ENCODE peak calls at places on chromosomes 11 and 22, in nine cellular contexts. L, M, B, W, I, C, O, F and D are unnamed samples.

GRCh38 chr11:127789887-127790286 is 789.3 kb upstream of the KIRREL3 start:
- DNase-seq in C (no peak), L (peak), F (no peak), O (no peak), W (no peak), I (no peak), B (peak), M (no peak), D (peak)

GRCh38 chr22:21650823-21651520 is 8.9 kb downstream of the SDF2L1 start:
- DNase-seq in M (no peak), O (no peak), L (no peak), I (no peak), B (no peak), F (no peak), C (no peak), W (peak), D (peak)

GRCh38 chr22:33049125-33049729 is 9.0 kb downstream of the SYN3 start:
- DNase-seq in M (peak), I (no peak), O (peak), W (peak), F (peak), C (peak), L (peak), B (peak), D (peak)

GRCh38 chr22:38142606-38143005 is 32.1 kb upstream of the BAIAP2L2 start:
- DNase-seq in I (no peak), C (no peak), F (no peak), B (no peak), L (no peak), M (no peak), W (no peak), O (no peak), D (no peak)

GRCh38 chr11:44629732-44630345 is 64.4 kb downstream of the CD82 start:
- DNase-seq in M (no peak), B (no peak), W (no peak), F (no peak), L (no peak), I (no peak), C (no peak), O (no peak), D (no peak)

GRCh38 chr11:68127791-68128681 is 6.8 kb upstream of the CHKA start:
- DNase-seq in O (no peak), L (no peak), M (peak), B (no peak), I (no peak), F (no peak), W (peak), C (no peak), D (no peak)

GRCh38 chr11:10042699-10043098 is 251.3 kb downstream of the SBF2 start:
- DNase-seq in L (no peak), M (no peak), I (no peak), F (no peak), O (no peak), C (no peak), W (no peak), B (no peak), D (peak)

GRCh38 chr22:36423461-36424404 is 36.0 kb upstream of the MYH9 start:
- DNase-seq in W (peak), I (no peak), O (no peak), B (no peak), L (no peak), F (no peak), M (no peak), C (no peak), D (no peak)

GRCh38 chr11:30987819-30988218 is 381.7 kb downstream of the DCDC1 start:
- DNase-seq in I (no peak), O (no peak), F (no peak), C (no peak), W (no peak), L (no peak), M (no peak), B (no peak), D (no peak)

GRCh38 chr11:35111171-35112055 is 27.6 kb upstream of the CD44 start:
- DNase-seq in F (no peak), I (no peak), B (peak), W (peak), M (no peak), C (peak), L (no peak), O (no peak), D (no peak)